ENCODE peak calls at places on chromosomes 4 and X, in eight cellular contexts. T, L, Z, R, D, S, G and E are unnamed samples.
A peak's percentile ranks its signal among the peaks of the same experiment; 100 is the strongest.

GRCh38 chr4:3295837-3296624 is 3.2 kb downstream of the RGS12 start:
- DNase-seq in G (no peak), T (peak; percentile 23), S (no peak), D (no peak), R (no peak), Z (no peak), L (no peak), E (no peak)

GRCh38 chrX:48890296-48890925 is 7.2 kb downstream of the TIMM17B start:
- DNase-seq in L (no peak), T (no peak), G (no peak), D (no peak), R (no peak), S (no peak), Z (no peak), E (no peak)

GRCh38 chrX:9163153-9163790 is 129.3 kb upstream of the FAM9B start:
- DNase-seq in S (no peak), R (no peak), G (no peak), Z (no peak), T (peak; percentile 68), L (no peak), D (no peak), E (no peak)

GRCh38 chrX:20529711-20530110 is 263.0 kb upstream of the RPS6KA3 start:
- DNase-seq in G (no peak), T (no peak), R (no peak), Z (no peak), S (no peak), D (no peak), L (no peak), E (no peak)

GRCh38 chr4:105455998-105456397 is 17.9 kb downstream of the PPA2 start:
- DNase-seq in G (no peak), D (no peak), R (no peak), S (no peak), T (no peak), L (no peak), Z (no peak), E (no peak)

GRCh38 chr4:48041535-48042137 is 25.1 kb downstream of the NIPAL1 start:
- DNase-seq in R (no peak), Z (no peak), S (no peak), L (no peak), T (no peak), G (no peak), D (no peak), E (no peak)

GRCh38 chr4:153465583-153465921 is 608 bp upstream of the TMEM131L start:
- DNase-seq in T (peak; percentile 74), R (peak; percentile 90), S (peak; percentile 21), L (no peak), Z (peak; percentile 51), G (peak; percentile 72), D (peak; percentile 62), E (no peak)

GRCh38 chr4:6840062-6840976 is 57.8 kb downstream of the KIAA0232 start:
- DNase-seq in T (no peak), S (no peak), Z (no peak), D (peak; percentile 23), L (no peak), R (no peak), G (no peak), E (no peak)

GRCh38 chr4:76758290-76758882 is 139.6 kb downstream of the SOWAHB start:
- DNase-seq in Z (peak; percentile 55), L (no peak), T (peak; percentile 50), S (no peak), D (peak; percentile 41), G (no peak), R (no peak), E (no peak)

GRCh38 chr4:148092316-148093014 is 349.7 kb downstream of the NR3C2 start:
- DNase-seq in D (no peak), G (no peak), L (no peak), Z (no peak), S (no peak), R (no peak), T (no peak), E (no peak)

DNA sequence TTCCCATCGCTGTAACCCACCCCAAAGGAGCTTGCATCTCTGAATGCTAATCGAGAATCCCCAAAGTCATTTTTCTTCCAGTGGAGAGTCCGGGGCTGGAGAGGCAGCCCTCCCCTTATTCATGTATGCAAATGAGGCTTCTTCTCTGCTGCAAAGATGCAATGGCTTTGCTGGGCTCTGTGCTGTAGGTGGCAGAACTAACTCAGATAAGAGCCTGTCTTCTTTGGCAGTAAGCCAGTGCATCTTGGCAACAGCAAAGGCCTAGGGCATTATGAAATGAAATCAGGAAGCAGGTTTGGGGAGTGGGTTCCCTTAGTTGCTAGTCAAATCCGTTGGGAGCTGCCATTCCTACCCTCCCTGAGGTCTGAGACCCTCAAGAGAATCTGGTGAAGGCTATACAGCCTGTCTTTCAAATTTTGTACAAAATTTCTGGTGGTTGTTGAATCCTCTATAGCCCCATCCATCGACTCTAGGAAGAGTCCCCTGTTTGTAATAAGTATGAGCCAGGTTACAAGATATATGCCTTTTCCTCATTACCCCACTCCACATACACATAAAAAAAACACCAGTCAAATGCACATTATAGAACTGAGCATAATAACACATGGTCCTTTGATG is 290.6 kb upstream of the TAPT1 start:
- DNase-seq in R (no peak), L (peak; percentile 30), Z (no peak), T (peak; percentile 54), S (peak; percentile 6), D (peak; percentile 87), G (no peak), E (no peak)
- H3K27ac ChIP-seq in R (no peak overlapping the region), L (no peak overlapping the region), Z (no peak overlapping the region), T (no peak overlapping the region), S (no peak overlapping the region), D (no peak overlapping the region), G (no peak overlapping the region), E (no peak overlapping the region)

GRCh38 chr4:173522874-173523395 is 7.1 kb downstream of the HAND2 start:
- DNase-seq in D (no peak), Z (no peak), T (no peak), L (no peak), S (no peak), R (no peak), G (no peak), E (no peak)

GRCh38 chr4:173521474-173522159 is 8.4 kb downstream of the HAND2 start:
- DNase-seq in Z (no peak), R (no peak), L (no peak), S (no peak), T (no peak), D (no peak), G (no peak), E (no peak)

GRCh38 chr4:173524218-173525117 is 5.6 kb downstream of the HAND2 start:
- DNase-seq in L (no peak), G (no peak), D (no peak), S (no peak), R (no peak), Z (no peak), T (no peak), E (no peak)

GRCh38 chr4:173520921-173521473 is 9.0 kb downstream of the HAND2 start:
- DNase-seq in T (no peak), Z (no peak), S (no peak), L (no peak), R (no peak), G (no peak), D (no peak), E (no peak)

DNA sequence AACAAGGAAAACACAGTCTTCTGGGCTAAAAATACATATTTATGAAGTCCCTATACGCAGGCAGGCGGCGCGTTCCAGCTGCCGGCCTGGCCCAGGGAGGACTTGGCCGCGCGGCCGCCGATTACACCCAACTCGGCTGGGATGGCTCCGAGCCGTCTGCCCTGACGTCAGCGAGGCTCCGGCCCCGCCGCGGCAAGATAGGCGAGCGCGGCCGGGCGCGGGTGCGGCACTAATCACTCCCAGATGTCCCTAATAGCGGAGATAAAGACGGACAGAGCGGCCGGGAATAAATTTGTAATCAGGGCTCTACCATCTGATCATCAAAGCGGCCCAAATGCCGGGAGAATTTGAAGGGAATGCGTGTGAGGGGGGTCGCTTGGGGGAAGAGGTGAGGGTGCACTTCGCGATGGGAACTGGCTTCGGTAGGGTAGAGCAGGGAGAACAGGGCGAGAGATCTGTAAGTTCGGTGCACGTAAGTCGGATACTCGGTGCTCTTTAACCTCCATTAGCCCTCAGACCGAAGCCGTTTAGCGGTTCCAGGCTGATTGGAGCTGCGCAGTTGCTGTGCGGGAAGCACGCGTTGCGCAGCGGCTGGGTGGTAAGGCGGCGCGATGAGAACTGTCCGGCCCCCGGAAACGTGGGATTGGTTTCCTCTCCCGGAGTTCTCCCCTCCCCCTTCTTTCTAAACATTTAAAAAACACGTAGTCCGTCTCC is 7.7 kb downstream of the HAND2 start:
- DNase-seq in T (no peak), G (peak; percentile 85), D (peak; percentile 90), R (peak; percentile 79), S (no peak), Z (no peak), L (peak; percentile 76), E (no peak)
- H3K9me3 ChIP-seq in T (no peaks in the 10 kb centered on the region), G (no peaks in the 10 kb centered on the region), D (no peaks in the 10 kb centered on the region), R (peaks cover 1% of the 10 kb centered on the region), S (no peaks in the 10 kb centered on the region), Z (peaks cover 5% of the 10 kb centered on the region), L (no peaks in the 10 kb centered on the region), E (peaks cover 14% of the 10 kb centered on the region)

GRCh38 chr4:1614502-1614853 is 69.6 kb downstream of the FAM53A start:
- DNase-seq in L (no peak), S (no peak), G (no peak), D (no peak), R (no peak), Z (no peak), T (no peak), E (no peak)

GRCh38 chr4:1615786-1616573 is 68.1 kb downstream of the FAM53A start:
- DNase-seq in D (no peak), Z (no peak), L (no peak), R (no peak), T (no peak), S (no peak), G (no peak), E (no peak)

GRCh38 chr4:1614049-1614448 is 70.1 kb downstream of the FAM53A start:
- DNase-seq in Z (no peak), D (no peak), T (no peak), L (no peak), S (no peak), R (peak; percentile 63), G (no peak), E (no peak)

GRCh38 chr4:1616574-1616964 is 67.5 kb downstream of the FAM53A start:
- DNase-seq in R (no peak), D (no peak), G (no peak), T (no peak), L (no peak), S (no peak), Z (no peak), E (no peak)

DNA sequence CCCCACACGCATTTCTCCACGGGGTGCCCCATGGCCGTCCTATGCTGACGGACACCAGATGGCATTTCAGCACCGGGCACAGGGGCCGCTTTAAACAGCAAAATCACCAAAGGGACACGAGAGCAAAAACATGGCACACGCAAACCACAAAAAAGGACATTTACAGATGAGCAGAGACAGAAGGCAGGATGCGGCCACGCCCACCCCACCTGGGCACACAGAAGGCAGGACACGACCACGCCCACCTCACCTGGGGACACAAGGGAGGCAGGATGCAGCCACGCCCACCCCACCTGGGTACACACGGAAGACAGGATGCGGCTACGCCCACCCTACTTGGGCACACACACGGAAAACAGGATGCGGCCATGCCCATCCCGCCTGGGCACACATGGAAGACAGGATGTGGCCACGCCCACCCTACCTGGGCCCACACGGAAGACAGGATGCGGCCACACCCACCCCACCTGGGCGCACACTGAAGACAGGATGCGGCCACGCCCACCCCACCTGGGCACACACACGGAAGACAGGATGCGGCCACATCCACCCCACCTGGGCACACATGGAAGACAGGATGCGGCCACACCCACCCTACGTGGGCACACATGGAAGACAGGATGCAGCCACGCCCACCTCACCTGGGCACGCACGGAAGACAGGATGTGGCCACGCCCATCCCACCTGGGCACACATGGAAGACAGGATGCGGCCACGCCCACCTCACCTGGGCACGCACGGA is 69.1 kb downstream of the FAM53A start:
- DNase-seq in D (no peak), L (no peak), T (no peak), G (peak; percentile 41), R (peak; percentile 61), Z (no peak), S (no peak), E (no peak)
- H3K27ac ChIP-seq in D (no peak overlapping the region), L (no peak overlapping the region), T (no peak overlapping the region), G (no peak overlapping the region), R (no peak overlapping the region), Z (no peak overlapping the region), S (no peak overlapping the region), E (no peak overlapping the region)

GRCh38 chr4:187782425-187782824 is 213.1 kb upstream of the ZFP42 start:
- DNase-seq in T (no peak), R (no peak), Z (no peak), D (no peak), S (no peak), L (no peak), G (no peak), E (no peak)
- H3K9me3 ChIP-seq in T (no peaks in the 10 kb centered on the region), R (peaks cover 25% of the 10 kb centered on the region), Z (no peaks in the 10 kb centered on the region), D (no peaks in the 10 kb centered on the region), S (no peaks in the 10 kb centered on the region), L (no peaks in the 10 kb centered on the region), G (peaks cover 4% of the 10 kb centered on the region), E (no peaks in the 10 kb centered on the region)